ENCODE peak calls at places on chromosome 10, in ten cellular contexts. B is kidney epithelial cell, T is mammary epithelial cell, N is NB4, K is heart right ventricle, D is B cell, Z is GM10248, M is colonic mucosa, I is endothelial cell, Q is mucosa of descending colon. P is an unnamed sample.

GRCh38 chr10:128054163-128054970 is 71.9 kb downstream of the MKI67 start:
- DNase-seq in B (no peak), T (peak; percentile 35), N (no peak), K (no peak), D (no peak), Z (no peak), M (no peak), I (no peak), Q (no peak), P (no peak)

GRCh38 chr10:73790886-73791625 is 5.7 kb downstream of the ZSWIM8 start:
- DNase-seq in B (no peak), T (no peak), N (no peak), K (no peak), D (no peak), Z (no peak), M (no peak), I (no peak), Q (peak; percentile 12), P (no peak)

GRCh38 chr10:96413151-96413787 is 54.5 kb upstream of the OPALIN start:
- DNase-seq in B (no peak), T (no peak), N (peak; percentile 20), K (peak; percentile 27), D (no peak), Z (no peak), M (peak; percentile 12), I (peak; percentile 24), Q (no peak), P (no peak)

GRCh38 chr10:35377050-35377723 is 40.9 kb downstream of the CCNY start:
- DNase-seq in B (no peak), T (no peak), N (no peak), K (no peak), D (no peak), Z (no peak), M (no peak), I (no peak), Q (no peak), P (no peak)

GRCh38 chr10:11236234-11236633 is 218.6 kb downstream of the CELF2 start:
- DNase-seq in B (peak; percentile 14), T (no peak), N (no peak), K (no peak), D (no peak), Z (no peak), M (no peak), I (no peak), Q (no peak), P (no peak)

GRCh38 chr10:58820386-58820785 is 307.7 kb downstream of the BICC1 start:
- DNase-seq in B (no peak), T (no peak), N (no peak), K (no peak), D (no peak), Z (no peak), M (no peak), I (no peak), Q (no peak), P (no peak)

GRCh38 chr10:969473-970150 is 18.6 kb upstream of the GTPBP4 start:
- DNase-seq in B (no peak), T (no peak), N (no peak), K (no peak), D (no peak), Z (no peak), M (no peak), I (no peak), Q (no peak), P (no peak)

GRCh38 chr10:8616166-8616565 is 561.7 kb downstream of the GATA3 start:
- DNase-seq in B (no peak), T (no peak), N (no peak), K (no peak), D (no peak), Z (peak; percentile 19), M (peak; percentile 18), I (no peak), Q (no peak), P (no peak)

DNA sequence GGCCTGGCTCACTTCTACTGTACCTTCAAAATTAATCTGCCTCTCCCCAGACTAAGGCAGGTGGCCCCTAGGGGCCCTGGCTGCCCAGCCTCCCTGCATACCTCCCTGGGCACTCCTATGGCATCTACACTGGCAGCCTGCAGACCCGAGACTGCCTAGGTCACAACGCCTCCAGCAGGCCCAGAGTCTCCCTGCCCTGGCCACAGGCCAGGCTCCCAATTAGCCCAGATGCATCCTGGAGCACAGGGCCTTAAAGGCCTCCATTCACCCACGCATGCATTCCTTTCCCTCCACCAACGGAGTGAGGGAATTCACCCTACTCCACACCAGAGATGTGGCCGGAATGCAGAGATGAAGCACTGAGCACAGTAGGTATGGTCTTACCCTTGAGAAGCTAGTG is 1.9 kb downstream of the CHAT start:
- DNase-seq in B (no peak), T (no peak), N (no peak), K (no peak), D (peak; percentile 11), Z (no peak), M (no peak), I (no peak), Q (no peak), P (no peak)
- TF ChIP-seq CTCF in B (no peak), T (no peak), N (no peak), K (no peak), D (no peak), Z (no peak), M (no peak), I (no peak), Q (no peak), P (no peak)

GRCh38 chr10:77634939-77635338 is 2.7 kb downstream of the KCNMA1 start:
- DNase-seq in B (no peak), T (no peak), N (no peak), K (no peak), D (no peak), Z (no peak), M (no peak), I (no peak), Q (no peak), P (no peak)

GRCh38 chr10:77635402-77636227 is 2.0 kb downstream of the KCNMA1 start:
- DNase-seq in B (no peak), T (no peak), N (no peak), K (no peak), D (no peak), Z (no peak), M (no peak), I (no peak), Q (no peak), P (no peak)

GRCh38 chr10:77636967-77637473 is 588 bp downstream of the KCNMA1 start:
- DNase-seq in B (no peak), T (no peak), N (no peak), K (no peak), D (no peak), Z (no peak), M (no peak), I (peak; percentile 18), Q (no peak), P (no peak)

GRCh38 chr10:77637474-77637985 is at the start of gene KCNMA1:
- DNase-seq in B (no peak), T (peak; percentile 50), N (no peak), K (no peak), D (no peak), Z (no peak), M (no peak), I (peak; percentile 30), Q (peak; percentile 57), P (no peak)

GRCh38 chr10:77636286-77636966 is 1.2 kb downstream of the KCNMA1 start:
- DNase-seq in B (no peak), T (no peak), N (no peak), K (no peak), D (no peak), Z (no peak), M (no peak), I (no peak), Q (peak; percentile 47), P (no peak)
- TF ChIP-seq CTCF in B (peak; percentile 25), T (no peak), N (no peak), K (no peak), D (no peak), Z (no peak), M (no peak), I (no peak), Q (no peak), P (no peak)

DNA sequence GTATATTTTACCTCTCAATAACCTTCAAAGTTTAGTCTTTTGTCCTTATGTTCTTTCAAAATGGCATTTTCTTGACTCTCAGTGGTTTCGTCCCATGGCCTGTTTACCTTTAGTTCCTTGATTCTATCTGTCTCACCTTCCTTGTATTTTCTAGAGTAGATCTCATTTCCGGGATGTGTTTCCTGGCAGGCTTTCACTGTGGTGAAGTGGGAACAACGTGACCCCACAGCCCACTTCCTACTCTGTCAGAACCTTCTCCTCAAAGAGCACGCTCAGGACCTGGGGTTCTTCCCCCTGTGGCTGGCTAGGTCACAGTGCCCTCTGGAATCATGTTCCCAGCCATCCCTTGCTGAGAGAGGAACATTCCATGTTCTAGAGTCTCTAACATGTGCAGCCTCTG is 129.9 kb upstream of the ZNF32 start:
- DNase-seq in B (no peak), T (no peak), N (no peak), K (no peak), D (no peak), Z (no peak), M (no peak), I (no peak), Q (no peak), P (no peak)
- TF ChIP-seq CTCF in B (no peak), T (no peak), N (no peak), K (no peak), D (no peak), Z (no peak), M (no peak), I (no peak), Q (no peak), P (no peak)

GRCh38 chr10:27248215-27248614 is 7.6 kb upstream of the ACBD5 start:
- DNase-seq in B (no peak), T (no peak), N (no peak), K (no peak), D (no peak), Z (no peak), M (no peak), I (no peak), Q (no peak), P (no peak)

GRCh38 chr10:27256299-27256698 is 15.7 kb upstream of the ACBD5 start:
- DNase-seq in B (no peak), T (no peak), N (no peak), K (no peak), D (no peak), Z (no peak), M (no peak), I (no peak), Q (no peak), P (no peak)

GRCh38 chr10:27251554-27251953 is 11.0 kb upstream of the ACBD5 start:
- DNase-seq in B (no peak), T (no peak), N (no peak), K (no peak), D (no peak), Z (no peak), M (no peak), I (no peak), Q (no peak), P (no peak)

GRCh38 chr10:27256790-27257189 is 16.2 kb upstream of the ACBD5 start:
- DNase-seq in B (no peak), T (no peak), N (no peak), K (no peak), D (no peak), Z (no peak), M (no peak), I (no peak), Q (no peak), P (no peak)

DNA sequence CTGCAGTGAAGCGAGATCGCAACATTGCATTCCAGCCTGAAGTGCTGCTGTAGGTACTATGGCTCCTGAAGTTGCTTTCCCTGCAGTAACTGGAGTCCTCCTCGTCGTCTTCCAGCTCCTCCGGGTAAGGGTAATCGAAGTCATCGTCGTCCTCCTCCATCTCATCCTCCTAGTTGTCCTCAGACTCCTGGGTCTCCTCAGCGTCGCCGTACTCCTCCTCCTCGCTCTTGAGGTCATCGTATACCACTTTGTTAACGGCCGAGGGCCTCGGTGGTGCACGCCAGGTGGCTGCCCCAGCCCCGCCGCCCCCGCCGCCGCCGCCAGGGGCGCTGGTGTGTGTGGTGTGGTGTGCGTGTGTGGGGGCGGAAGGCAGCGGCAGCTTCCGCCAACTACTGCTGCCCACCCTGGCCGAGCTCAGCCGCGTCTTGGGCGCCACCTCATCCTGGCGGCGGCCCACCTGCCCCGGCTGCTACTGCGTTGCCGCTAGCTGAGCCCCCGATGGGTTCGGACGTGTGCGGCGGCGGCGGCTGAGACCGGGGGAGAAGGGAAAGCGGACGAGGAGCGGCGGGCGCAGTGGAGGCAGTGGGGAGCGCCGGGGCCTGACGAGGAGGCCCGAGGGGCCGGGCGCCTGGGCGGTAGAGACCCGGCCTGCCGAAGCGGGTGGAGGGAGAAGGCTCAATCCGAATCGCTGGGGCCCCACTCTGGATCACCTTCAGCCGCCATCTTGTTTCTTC is 11.8 kb upstream of the ACBD5 start:
- DNase-seq in B (no peak), T (peak; percentile 32), N (no peak), K (peak; percentile 81), D (peak; percentile 77), Z (peak; percentile 85), M (peak; percentile 85), I (peak; percentile 79), Q (peak; percentile 88), P (no peak)
- TF ChIP-seq CTCF in B (peak; percentile 36), T (no peak), N (no peak), K (peak; percentile 87), D (peak; percentile 90), Z (peak; percentile 25), M (peak; percentile 68), I (peak; percentile 78), Q (peak; percentile 89), P (no peak)

P was measured in omental fat pad.